ENCODE peak calls at places on chromosomes 13 and 19, in eight cellular contexts. One of them, this sample, is unnamed.

GRCh38 chr19:41945135-41945766 is 13.9 kb downstream of the RABAC1 start:
- DNase-seq in dorsolateral prefrontal cortex: no peak
- DNase-seq in neuronal stem cell: no peak
- DNase-seq in GM04504: no peak
- DNase-seq in activated effector memory CD4-positive, alpha-beta T cell treated with Interleukin-2 at 50 U/mL for 16 hours: peak
- DNase-seq in GM10248: peak
- DNase-seq in central memory CD4-positive, alpha-beta T cell: peak
- DNase-seq in putamen: no peak
- DNase-seq in this sample: peak

GRCh38 chr13:50594276-50594970 is 249.1 kb downstream of the DLEU7 start:
- DNase-seq in GM04504: no peak
- DNase-seq in putamen: no peak
- DNase-seq in neuronal stem cell: peak
- DNase-seq in dorsolateral prefrontal cortex: no peak
- DNase-seq in central memory CD4-positive, alpha-beta T cell: no peak
- DNase-seq in activated effector memory CD4-positive, alpha-beta T cell treated with Interleukin-2 at 50 U/mL for 16 hours: no peak
- DNase-seq in GM10248: peak
- DNase-seq in this sample: peak

GRCh38 chr19:2164020-2164988 is 571 bp downstream of the DOT1L start:
- DNase-seq in dorsolateral prefrontal cortex: peak
- DNase-seq in GM10248: no peak
- DNase-seq in GM04504: no peak
- DNase-seq in neuronal stem cell: no peak
- DNase-seq in central memory CD4-positive, alpha-beta T cell: peak
- DNase-seq in activated effector memory CD4-positive, alpha-beta T cell treated with Interleukin-2 at 50 U/mL for 16 hours: no peak
- DNase-seq in putamen: no peak
- DNase-seq in this sample: peak

GRCh38 chr13:43414111-43414510 is 372.7 kb downstream of the ENOX1 start:
- DNase-seq in neuronal stem cell: no peak
- DNase-seq in dorsolateral prefrontal cortex: no peak
- DNase-seq in central memory CD4-positive, alpha-beta T cell: no peak
- DNase-seq in activated effector memory CD4-positive, alpha-beta T cell treated with Interleukin-2 at 50 U/mL for 16 hours: no peak
- DNase-seq in GM04504: no peak
- DNase-seq in putamen: no peak
- DNase-seq in GM10248: no peak
- DNase-seq in this sample: no peak

GRCh38 chr13:72463561-72463960 is 263.9 kb downstream of the MZT1 start:
- DNase-seq in GM10248: no peak
- DNase-seq in dorsolateral prefrontal cortex: no peak
- DNase-seq in GM04504: no peak
- DNase-seq in central memory CD4-positive, alpha-beta T cell: no peak
- DNase-seq in putamen: no peak
- DNase-seq in neuronal stem cell: no peak
- DNase-seq in activated effector memory CD4-positive, alpha-beta T cell treated with Interleukin-2 at 50 U/mL for 16 hours: no peak
- DNase-seq in this sample: no peak

GRCh38 chr13:100347941-100348340 is 240.6 kb downstream of the GGACT start:
- DNase-seq in GM10248: no peak
- DNase-seq in GM04504: no peak
- DNase-seq in neuronal stem cell: no peak
- DNase-seq in putamen: no peak
- DNase-seq in central memory CD4-positive, alpha-beta T cell: no peak
- DNase-seq in dorsolateral prefrontal cortex: no peak
- DNase-seq in activated effector memory CD4-positive, alpha-beta T cell treated with Interleukin-2 at 50 U/mL for 16 hours: no peak
- DNase-seq in this sample: no peak

GRCh38 chr13:111115841-111116500 is 861 bp downstream of the ARHGEF7 start:
- DNase-seq in GM10248: no peak
- DNase-seq in activated effector memory CD4-positive, alpha-beta T cell treated with Interleukin-2 at 50 U/mL for 16 hours: no peak
- DNase-seq in putamen: no peak
- DNase-seq in GM04504: peak
- DNase-seq in neuronal stem cell: peak
- DNase-seq in central memory CD4-positive, alpha-beta T cell: no peak
- DNase-seq in dorsolateral prefrontal cortex: no peak
- DNase-seq in this sample: no peak

GRCh38 chr13:30763786-30764440 is 28.6 kb downstream of the ALOX5AP start:
- DNase-seq in dorsolateral prefrontal cortex: no peak
- DNase-seq in neuronal stem cell: no peak
- DNase-seq in GM04504: no peak
- DNase-seq in putamen: no peak
- DNase-seq in activated effector memory CD4-positive, alpha-beta T cell treated with Interleukin-2 at 50 U/mL for 16 hours: no peak
- DNase-seq in central memory CD4-positive, alpha-beta T cell: no peak
- DNase-seq in GM10248: no peak
- DNase-seq in this sample: no peak

GRCh38 chr19:29880498-29881081 is 61.4 kb upstream of the URI1 start:
- DNase-seq in putamen: no peak
- DNase-seq in activated effector memory CD4-positive, alpha-beta T cell treated with Interleukin-2 at 50 U/mL for 16 hours: no peak
- DNase-seq in GM10248: no peak
- DNase-seq in dorsolateral prefrontal cortex: peak
- DNase-seq in GM04504: no peak
- DNase-seq in central memory CD4-positive, alpha-beta T cell: no peak
- DNase-seq in neuronal stem cell: no peak
- DNase-seq in this sample: no peak

GRCh38 chr19:55812449-55812848 is 19.4 kb downstream of the NLRP11 start:
- DNase-seq in GM10248: no peak
- DNase-seq in GM04504: no peak
- DNase-seq in putamen: no peak
- DNase-seq in activated effector memory CD4-positive, alpha-beta T cell treated with Interleukin-2 at 50 U/mL for 16 hours: no peak
- DNase-seq in dorsolateral prefrontal cortex: no peak
- DNase-seq in central memory CD4-positive, alpha-beta T cell: no peak
- DNase-seq in neuronal stem cell: no peak
- DNase-seq in this sample: no peak

GRCh38 chr19:29265436-29265835 is 52.5 kb upstream of the UQCRFS1 start:
- DNase-seq in central memory CD4-positive, alpha-beta T cell: no peak
- DNase-seq in dorsolateral prefrontal cortex: no peak
- DNase-seq in putamen: no peak
- DNase-seq in neuronal stem cell: no peak
- DNase-seq in GM10248: no peak
- DNase-seq in activated effector memory CD4-positive, alpha-beta T cell treated with Interleukin-2 at 50 U/mL for 16 hours: no peak
- DNase-seq in GM04504: no peak
- DNase-seq in this sample: no peak

GRCh38 chr19:8132858-8133458 is 16.4 kb downstream of the FBN3 start:
- DNase-seq in GM10248: no peak
- DNase-seq in neuronal stem cell: no peak
- DNase-seq in dorsolateral prefrontal cortex: no peak
- DNase-seq in GM04504: no peak
- DNase-seq in activated effector memory CD4-positive, alpha-beta T cell treated with Interleukin-2 at 50 U/mL for 16 hours: no peak
- DNase-seq in central memory CD4-positive, alpha-beta T cell: no peak
- DNase-seq in putamen: no peak
- DNase-seq in this sample: no peak

GRCh38 chr19:47762615-47763308 is 15.7 kb upstream of the SELENOW start:
- DNase-seq in activated effector memory CD4-positive, alpha-beta T cell treated with Interleukin-2 at 50 U/mL for 16 hours: no peak
- DNase-seq in dorsolateral prefrontal cortex: no peak
- DNase-seq in neuronal stem cell: no peak
- DNase-seq in putamen: no peak
- DNase-seq in GM10248: no peak
- DNase-seq in GM04504: no peak
- DNase-seq in central memory CD4-positive, alpha-beta T cell: no peak
- DNase-seq in this sample: no peak

GRCh38 chr13:20699715-20700114 is 3.8 kb upstream of the IL17D start:
- DNase-seq in putamen: no peak
- DNase-seq in GM10248: no peak
- DNase-seq in activated effector memory CD4-positive, alpha-beta T cell treated with Interleukin-2 at 50 U/mL for 16 hours: no peak
- DNase-seq in GM04504: no peak
- DNase-seq in neuronal stem cell: no peak
- DNase-seq in dorsolateral prefrontal cortex: no peak
- DNase-seq in central memory CD4-positive, alpha-beta T cell: no peak
- DNase-seq in this sample: no peak

GRCh38 chr13:20721454-20722357 is 18.2 kb downstream of the IL17D start:
- DNase-seq in GM10248: no peak
- DNase-seq in central memory CD4-positive, alpha-beta T cell: no peak
- DNase-seq in activated effector memory CD4-positive, alpha-beta T cell treated with Interleukin-2 at 50 U/mL for 16 hours: no peak
- DNase-seq in neuronal stem cell: no peak
- DNase-seq in GM04504: no peak
- DNase-seq in dorsolateral prefrontal cortex: no peak
- DNase-seq in putamen: no peak
- DNase-seq in this sample: no peak

GRCh38 chr19:40529093-40529954 is 47.3 kb upstream of the SHKBP1 start:
- DNase-seq in dorsolateral prefrontal cortex: peak
- DNase-seq in GM04504: no peak
- DNase-seq in central memory CD4-positive, alpha-beta T cell: peak
- DNase-seq in putamen: peak
- DNase-seq in activated effector memory CD4-positive, alpha-beta T cell treated with Interleukin-2 at 50 U/mL for 16 hours: peak
- DNase-seq in neuronal stem cell: peak
- DNase-seq in GM10248: peak
- DNase-seq in this sample: peak

GRCh38 chr13:110067355-110068175 is 239.4 kb downstream of the COL4A1 start:
- DNase-seq in neuronal stem cell: no peak
- DNase-seq in GM04504: no peak
- DNase-seq in activated effector memory CD4-positive, alpha-beta T cell treated with Interleukin-2 at 50 U/mL for 16 hours: no peak
- DNase-seq in putamen: no peak
- DNase-seq in dorsolateral prefrontal cortex: no peak
- DNase-seq in central memory CD4-positive, alpha-beta T cell: no peak
- DNase-seq in GM10248: no peak
- DNase-seq in this sample: no peak

GRCh38 chr13:43784491-43784890 is 2.3 kb downstream of the ENOX1 start:
- DNase-seq in GM04504: no peak
- DNase-seq in central memory CD4-positive, alpha-beta T cell: no peak
- DNase-seq in putamen: no peak
- DNase-seq in dorsolateral prefrontal cortex: no peak
- DNase-seq in activated effector memory CD4-positive, alpha-beta T cell treated with Interleukin-2 at 50 U/mL for 16 hours: no peak
- DNase-seq in GM10248: no peak
- DNase-seq in neuronal stem cell: no peak
- DNase-seq in this sample: no peak

GRCh38 chr19:570315-570714 is 2.1 kb upstream of the BSG start:
- DNase-seq in putamen: no peak
- DNase-seq in GM10248: no peak
- DNase-seq in activated effector memory CD4-positive, alpha-beta T cell treated with Interleukin-2 at 50 U/mL for 16 hours: no peak
- DNase-seq in GM04504: no peak
- DNase-seq in neuronal stem cell: no peak
- DNase-seq in dorsolateral prefrontal cortex: no peak
- DNase-seq in central memory CD4-positive, alpha-beta T cell: peak
- DNase-seq in this sample: no peak

GRCh38 chr13:36480726-36481485 is 48.6 kb downstream of the CCNA1 start:
- DNase-seq in GM10248: no peak
- DNase-seq in activated effector memory CD4-positive, alpha-beta T cell treated with Interleukin-2 at 50 U/mL for 16 hours: no peak
- DNase-seq in putamen: no peak
- DNase-seq in central memory CD4-positive, alpha-beta T cell: no peak
- DNase-seq in GM04504: no peak
- DNase-seq in dorsolateral prefrontal cortex: no peak
- DNase-seq in neuronal stem cell: no peak
- DNase-seq in this sample: no peak

GRCh38 chr19:32233091-32233490 is 112.3 kb upstream of the ZNF507 start:
- DNase-seq in GM10248: no peak
- DNase-seq in dorsolateral prefrontal cortex: no peak
- DNase-seq in GM04504: no peak
- DNase-seq in neuronal stem cell: no peak
- DNase-seq in central memory CD4-positive, alpha-beta T cell: no peak
- DNase-seq in activated effector memory CD4-positive, alpha-beta T cell treated with Interleukin-2 at 50 U/mL for 16 hours: no peak
- DNase-seq in putamen: no peak
- DNase-seq in this sample: no peak

GRCh38 chr13:97298816-97299215 is 76.7 kb downstream of the MBNL2 start:
- DNase-seq in central memory CD4-positive, alpha-beta T cell: no peak
- DNase-seq in GM04504: no peak
- DNase-seq in dorsolateral prefrontal cortex: no peak
- DNase-seq in GM10248: no peak
- DNase-seq in putamen: no peak
- DNase-seq in neuronal stem cell: no peak
- DNase-seq in activated effector memory CD4-positive, alpha-beta T cell treated with Interleukin-2 at 50 U/mL for 16 hours: no peak
- DNase-seq in this sample: no peak

GRCh38 chr13:101455863-101456262 is 3.4 kb downstream of the ITGBL1 start:
- DNase-seq in putamen: no peak
- DNase-seq in neuronal stem cell: no peak
- DNase-seq in central memory CD4-positive, alpha-beta T cell: no peak
- DNase-seq in dorsolateral prefrontal cortex: no peak
- DNase-seq in activated effector memory CD4-positive, alpha-beta T cell treated with Interleukin-2 at 50 U/mL for 16 hours: no peak
- DNase-seq in GM04504: peak
- DNase-seq in GM10248: no peak
- DNase-seq in this sample: no peak

GRCh38 chr13:110319774-110320509 is 12.9 kb downstream of the COL4A2 start:
- DNase-seq in GM04504: no peak
- DNase-seq in dorsolateral prefrontal cortex: no peak
- DNase-seq in putamen: no peak
- DNase-seq in neuronal stem cell: no peak
- DNase-seq in activated effector memory CD4-positive, alpha-beta T cell treated with Interleukin-2 at 50 U/mL for 16 hours: no peak
- DNase-seq in GM10248: no peak
- DNase-seq in central memory CD4-positive, alpha-beta T cell: no peak
- DNase-seq in this sample: no peak

GRCh38 chr19:39223703-39224279 is 19.7 kb upstream of the SYCN start:
- DNase-seq in GM04504: no peak
- DNase-seq in putamen: no peak
- DNase-seq in GM10248: no peak
- DNase-seq in dorsolateral prefrontal cortex: no peak
- DNase-seq in neuronal stem cell: peak
- DNase-seq in activated effector memory CD4-positive, alpha-beta T cell treated with Interleukin-2 at 50 U/mL for 16 hours: no peak
- DNase-seq in central memory CD4-positive, alpha-beta T cell: no peak
- DNase-seq in this sample: no peak

GRCh38 chr13:27158335-27158734 is 13.3 kb downstream of the USP12 start:
- DNase-seq in central memory CD4-positive, alpha-beta T cell: no peak
- DNase-seq in GM10248: no peak
- DNase-seq in GM04504: no peak
- DNase-seq in dorsolateral prefrontal cortex: no peak
- DNase-seq in activated effector memory CD4-positive, alpha-beta T cell treated with Interleukin-2 at 50 U/mL for 16 hours: no peak
- DNase-seq in neuronal stem cell: no peak
- DNase-seq in putamen: no peak
- DNase-seq in this sample: no peak

GRCh38 chr19:56162258-56162657 is 13.6 kb upstream of the GALP start:
- DNase-seq in GM04504: no peak
- DNase-seq in GM10248: no peak
- DNase-seq in activated effector memory CD4-positive, alpha-beta T cell treated with Interleukin-2 at 50 U/mL for 16 hours: no peak
- DNase-seq in neuronal stem cell: no peak
- DNase-seq in dorsolateral prefrontal cortex: no peak
- DNase-seq in putamen: no peak
- DNase-seq in central memory CD4-positive, alpha-beta T cell: no peak
- DNase-seq in this sample: no peak

GRCh38 chr13:113291997-113292862 is 4.8 kb upstream of the LAMP1 start:
- DNase-seq in activated effector memory CD4-positive, alpha-beta T cell treated with Interleukin-2 at 50 U/mL for 16 hours: no peak
- DNase-seq in neuronal stem cell: no peak
- DNase-seq in dorsolateral prefrontal cortex: no peak
- DNase-seq in GM10248: no peak
- DNase-seq in putamen: no peak
- DNase-seq in central memory CD4-positive, alpha-beta T cell: peak
- DNase-seq in GM04504: no peak
- DNase-seq in this sample: no peak

GRCh38 chr19:14149509-14149994 is 13.2 kb upstream of the ASF1B start:
- DNase-seq in GM04504: peak
- DNase-seq in GM10248: peak
- DNase-seq in neuronal stem cell: no peak
- DNase-seq in putamen: peak
- DNase-seq in central memory CD4-positive, alpha-beta T cell: peak
- DNase-seq in activated effector memory CD4-positive, alpha-beta T cell treated with Interleukin-2 at 50 U/mL for 16 hours: peak
- DNase-seq in dorsolateral prefrontal cortex: peak
- DNase-seq in this sample: peak

GRCh38 chr19:10855879-10856522 is 7.8 kb downstream of the C19orf38 start:
- DNase-seq in GM10248: no peak
- DNase-seq in putamen: no peak
- DNase-seq in activated effector memory CD4-positive, alpha-beta T cell treated with Interleukin-2 at 50 U/mL for 16 hours: no peak
- DNase-seq in GM04504: no peak
- DNase-seq in dorsolateral prefrontal cortex: no peak
- DNase-seq in central memory CD4-positive, alpha-beta T cell: no peak
- DNase-seq in neuronal stem cell: no peak
- DNase-seq in this sample: no peak

GRCh38 chr13:50191004-50191403 is 175.8 kb downstream of the KCNRG start:
- DNase-seq in central memory CD4-positive, alpha-beta T cell: no peak
- DNase-seq in putamen: no peak
- DNase-seq in activated effector memory CD4-positive, alpha-beta T cell treated with Interleukin-2 at 50 U/mL for 16 hours: no peak
- DNase-seq in GM10248: no peak
- DNase-seq in neuronal stem cell: no peak
- DNase-seq in GM04504: no peak
- DNase-seq in dorsolateral prefrontal cortex: no peak
- DNase-seq in this sample: no peak

GRCh38 chr13:57630661-57631606 is 610 bp upstream of the PCDH17 start:
- DNase-seq in putamen: peak
- DNase-seq in activated effector memory CD4-positive, alpha-beta T cell treated with Interleukin-2 at 50 U/mL for 16 hours: no peak
- DNase-seq in dorsolateral prefrontal cortex: peak
- DNase-seq in central memory CD4-positive, alpha-beta T cell: no peak
- DNase-seq in GM10248: no peak
- DNase-seq in GM04504: no peak
- DNase-seq in neuronal stem cell: no peak
- DNase-seq in this sample: no peak

GRCh38 chr13:97879646-97880297 is 73.7 kb upstream of the IPO5 start:
- DNase-seq in activated effector memory CD4-positive, alpha-beta T cell treated with Interleukin-2 at 50 U/mL for 16 hours: no peak
- DNase-seq in neuronal stem cell: no peak
- DNase-seq in putamen: no peak
- DNase-seq in GM04504: peak
- DNase-seq in GM10248: no peak
- DNase-seq in dorsolateral prefrontal cortex: no peak
- DNase-seq in central memory CD4-positive, alpha-beta T cell: no peak
- DNase-seq in this sample: no peak

GRCh38 chr13:59658027-59658735 is 505.5 kb downstream of the DIAPH3 start:
- DNase-seq in dorsolateral prefrontal cortex: no peak
- DNase-seq in central memory CD4-positive, alpha-beta T cell: no peak
- DNase-seq in neuronal stem cell: no peak
- DNase-seq in putamen: no peak
- DNase-seq in GM10248: no peak
- DNase-seq in GM04504: no peak
- DNase-seq in activated effector memory CD4-positive, alpha-beta T cell treated with Interleukin-2 at 50 U/mL for 16 hours: no peak
- DNase-seq in this sample: no peak

This sample was measured in activated T-helper 2 cell treated with anti-CD3 and anti-CD28 coated beads, Interferon-gamma antibody, Interleukin-2, Interleukin-4, amounts not matched to agents 10 μg/mL and 5 μg/mL and 100 μg/mL, durations not matched to agents 14 hours and 24 hours and 36 hours.